ENCODE peak calls at places on chromosomes 13 and 19, in seven cellular contexts. R, M, T, Y, K, F and J are unnamed samples.

GRCh38 chr13:97953376-97953970 is at the start of gene IPO5:
- DNase-seq in Y (no peak), R (no peak), K (no peak), F (no peak), M (no peak), T (no peak), J (no peak)

GRCh38 chr19:49340069-49340864 is 5.1 kb downstream of the CD37 start:
- DNase-seq in F (peak; percentile 67), R (no peak), K (no peak), T (no peak), Y (no peak), M (peak; percentile 91), J (no peak)

GRCh38 chr19:35845215-35846037 is 6.9 kb downstream of the NPHS1 start:
- DNase-seq in K (no peak), R (no peak), T (no peak), F (peak; percentile 42), Y (no peak), M (no peak), J (no peak)

GRCh38 chr13:108897955-108898354 is 268.5 kb downstream of the MYO16 start:
- DNase-seq in Y (no peak), K (no peak), T (no peak), F (no peak), M (no peak), R (no peak), J (no peak)

GRCh38 chr19:1016647-1017114 is 4.2 kb downstream of the TMEM259 start:
- DNase-seq in M (no peak), F (no peak), K (no peak), Y (no peak), T (peak; percentile 61), R (no peak), J (no peak)

GRCh38 chr13:40113644-40114304 is 458.3 kb downstream of the COG6 start:
- DNase-seq in R (no peak), K (no peak), Y (no peak), M (no peak), F (no peak), T (no peak), J (no peak)

GRCh38 chr19:4449022-4449825 is 8.4 kb downstream of the UBXN6 start:
- DNase-seq in Y (no peak), R (no peak), M (no peak), T (no peak), F (no peak), K (no peak), J (no peak)

GRCh38 chr13:25371608-25372274 is at the start of gene ATP8A2:
- DNase-seq in F (no peak), M (no peak), K (no peak), T (no peak), R (no peak), Y (no peak), J (no peak)

GRCh38 chr13:28679628-28680027 is 20.7 kb downstream of the POMP start:
- DNase-seq in M (no peak), T (no peak), Y (no peak), F (no peak), R (no peak), K (peak; percentile 14), J (no peak)

GRCh38 chr13:67619987-67620386 is 389.9 kb upstream of the PCDH9 start:
- DNase-seq in T (no peak), M (no peak), K (no peak), Y (no peak), F (no peak), R (no peak), J (no peak)